ENCODE peak calls at places on chromosomes 6 and 20, in four cellular contexts. One of them, this sample, is unnamed.

GRCh38 chr6:157267109-157267611 is 56.2 kb downstream of the TMEM242 start:
- DNase-seq in tibial nerve: no peak
- DNase-seq in pancreas: no peak
- DNase-seq in mesenchymal stem cell: no peak
- DNase-seq in this sample: no peak

GRCh38 chr6:111646942-111647341 is 41.3 kb upstream of the TRAF3IP2 start:
- DNase-seq in tibial nerve: peak; percentile 48
- DNase-seq in pancreas: no peak
- DNase-seq in mesenchymal stem cell: no peak
- DNase-seq in this sample: peak; percentile 31

GRCh38 chr6:22631101-22631500 is 61.7 kb downstream of the HDGFL1 start:
- DNase-seq in tibial nerve: no peak
- DNase-seq in pancreas: no peak
- DNase-seq in mesenchymal stem cell: peak; percentile 32
- DNase-seq in this sample: peak; percentile 38

GRCh38 chr6:143346004-143346403 is 104.5 kb downstream of the ADAT2 start:
- DNase-seq in tibial nerve: no peak
- DNase-seq in pancreas: no peak
- DNase-seq in mesenchymal stem cell: no peak
- DNase-seq in this sample: no peak

GRCh38 chr6:161487694-161488093 is 213.8 kb upstream of the AGPAT4 start:
- DNase-seq in tibial nerve: no peak
- DNase-seq in pancreas: no peak
- DNase-seq in mesenchymal stem cell: no peak
- DNase-seq in this sample: no peak

GRCh38 chr20:3563548-3564177 is 92.8 kb downstream of the ATRN start:
- DNase-seq in tibial nerve: peak; percentile 41
- DNase-seq in pancreas: peak; percentile 12
- DNase-seq in mesenchymal stem cell: peak; percentile 50
- DNase-seq in this sample: peak; percentile 54

GRCh38 chr6:170575250-170575649 is 9.2 kb downstream of the PDCD2 start:
- DNase-seq in tibial nerve: no peak
- DNase-seq in pancreas: no peak
- DNase-seq in mesenchymal stem cell: peak; percentile 20
- DNase-seq in this sample: no peak

GRCh38 chr20:50193851-50194830 is 3.5 kb downstream of the CEBPB start:
- DNase-seq in tibial nerve: peak; percentile 48
- DNase-seq in pancreas: no peak
- DNase-seq in mesenchymal stem cell: peak; percentile 55
- DNase-seq in this sample: peak; percentile 9

GRCh38 chr20:1934162-1934561 is 39.0 kb downstream of the SIRPA start:
- DNase-seq in tibial nerve: peak; percentile 55
- DNase-seq in pancreas: no peak
- DNase-seq in mesenchymal stem cell: peak; percentile 74
- DNase-seq in this sample: no peak

GRCh38 chr6:100846276-100846675 is 34.9 kb downstream of the ASCC3 start:
- DNase-seq in tibial nerve: no peak
- DNase-seq in pancreas: no peak
- DNase-seq in mesenchymal stem cell: no peak
- DNase-seq in this sample: no peak

GRCh38 chr20:13397300-13397724 is 176.2 kb downstream of the ISM1 start:
- DNase-seq in tibial nerve: no peak
- DNase-seq in pancreas: no peak
- DNase-seq in mesenchymal stem cell: peak; percentile 7
- DNase-seq in this sample: peak; percentile 33

GRCh38 chr6:13523826-13524622 is 36.6 kb upstream of the GFOD1 start:
- DNase-seq in tibial nerve: no peak
- DNase-seq in pancreas: no peak
- DNase-seq in mesenchymal stem cell: no peak
- DNase-seq in this sample: no peak

GRCh38 chr6:157287247-157287850 is 36.0 kb downstream of the TMEM242 start:
- DNase-seq in tibial nerve: no peak
- DNase-seq in pancreas: no peak
- DNase-seq in mesenchymal stem cell: no peak
- DNase-seq in this sample: no peak

GRCh38 chr20:58984691-58985090 is 3.6 kb downstream of the NELFCD start:
- DNase-seq in tibial nerve: no peak
- DNase-seq in pancreas: no peak
- DNase-seq in mesenchymal stem cell: no peak
- DNase-seq in this sample: no peak

GRCh38 chr6:113457156-113457555 is 400.0 kb upstream of the MARCKS start:
- DNase-seq in tibial nerve: no peak
- DNase-seq in pancreas: no peak
- DNase-seq in mesenchymal stem cell: peak; percentile 98
- DNase-seq in this sample: peak; percentile 90

GRCh38 chr6:26155066-26155925 is 68.1 kb downstream of the HFE start:
- DNase-seq in tibial nerve: peak; percentile 71
- DNase-seq in pancreas: no peak
- DNase-seq in mesenchymal stem cell: peak; percentile 31
- DNase-seq in this sample: peak; percentile 50

GRCh38 chr6:167555836-167556235 is 230.9 kb downstream of the TTLL2 start:
- DNase-seq in tibial nerve: no peak
- DNase-seq in pancreas: no peak
- DNase-seq in mesenchymal stem cell: no peak
- DNase-seq in this sample: no peak
- H3K4me3 ChIP-seq in tibial nerve: no peak overlapping the region
- H3K4me3 ChIP-seq in pancreas: no peak overlapping the region
- H3K4me3 ChIP-seq in mesenchymal stem cell: no peak overlapping the region
- H3K4me3 ChIP-seq in this sample: no peak overlapping the region

GRCh38 chr20:18056174-18057105 is 1.3 kb downstream of the OVOL2 start:
- DNase-seq in tibial nerve: no peak
- DNase-seq in pancreas: peak; percentile 19
- DNase-seq in mesenchymal stem cell: peak; percentile 5
- DNase-seq in this sample: no peak
- H3K4me3 ChIP-seq in tibial nerve: peak overlapping the region; percentile 45
- H3K4me3 ChIP-seq in pancreas: peak overlapping the region; percentile 71
- H3K4me3 ChIP-seq in mesenchymal stem cell: peak overlapping the region; percentile 20
- H3K4me3 ChIP-seq in this sample: no peak overlapping the region

DNA sequence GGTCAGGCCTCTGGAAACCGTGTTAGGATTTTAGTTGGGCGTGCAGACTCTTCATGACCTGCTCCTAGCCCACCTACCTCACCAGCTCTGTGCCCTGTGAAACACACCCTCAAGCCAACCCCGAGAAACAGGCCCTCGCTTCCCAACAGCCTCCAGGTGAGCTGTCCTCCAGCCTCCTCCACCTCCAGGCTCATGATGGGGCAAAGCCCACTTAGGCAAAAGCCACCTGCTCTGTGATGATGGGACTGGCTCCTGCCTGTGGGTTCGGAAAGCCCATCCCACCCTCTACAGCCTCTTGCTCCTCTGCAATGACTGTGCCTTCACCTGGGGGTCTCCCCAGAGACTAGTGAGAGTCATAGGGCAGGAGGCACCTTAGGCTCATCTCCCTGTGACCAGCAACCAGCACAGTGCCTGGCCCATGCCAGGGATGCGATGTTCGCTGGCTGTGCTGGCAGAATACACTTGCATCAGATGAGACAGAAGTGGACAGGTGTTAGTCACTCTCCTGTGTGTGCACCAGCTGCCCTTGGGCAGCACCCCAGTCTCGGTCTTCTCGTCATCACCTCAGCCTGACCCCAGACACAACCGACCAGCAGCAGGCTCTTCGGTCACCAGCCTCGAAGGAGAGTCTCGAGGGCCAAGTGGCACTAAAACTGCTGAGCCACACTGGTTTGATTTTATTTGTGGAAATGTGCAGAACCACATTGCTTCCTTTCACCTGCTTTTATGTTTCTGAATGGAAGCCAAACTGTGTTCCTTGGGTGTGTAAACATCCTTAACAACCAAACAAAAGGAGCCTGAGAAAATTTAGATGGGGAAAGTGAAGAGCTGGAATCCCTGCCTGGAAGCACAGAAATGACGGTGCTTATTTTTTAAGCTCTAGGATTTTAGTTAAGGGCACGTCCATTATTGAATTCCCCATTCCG is 10.7 kb downstream of the PXDC1 start:
- DNase-seq in tibial nerve: no peak
- DNase-seq in pancreas: no peak
- DNase-seq in mesenchymal stem cell: no peak
- DNase-seq in this sample: no peak
- H3K4me3 ChIP-seq in tibial nerve: no peak overlapping the region
- H3K4me3 ChIP-seq in pancreas: no peak overlapping the region
- H3K4me3 ChIP-seq in mesenchymal stem cell: no peak overlapping the region
- H3K4me3 ChIP-seq in this sample: no peak overlapping the region

DNA sequence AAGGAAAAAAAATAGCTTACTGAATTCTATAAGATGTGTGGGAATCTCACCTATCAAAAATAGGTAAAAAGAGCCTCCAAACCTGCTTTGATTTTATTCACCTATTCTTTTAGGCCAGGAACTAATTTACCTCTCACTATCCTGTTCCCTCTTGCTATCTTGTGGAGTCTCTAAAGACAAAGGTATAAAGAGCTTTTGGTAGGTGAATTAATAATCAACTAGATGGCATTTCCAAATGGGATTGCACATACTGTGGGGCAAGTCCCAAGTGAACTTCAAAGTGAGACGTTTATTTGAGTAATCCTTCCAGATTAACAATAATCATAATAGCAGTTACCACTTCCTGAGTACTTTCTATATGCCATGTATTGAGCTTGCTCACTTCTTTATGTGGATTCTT is 2.8 kb downstream of the FAM8A1 start:
- DNase-seq in tibial nerve: no peak
- DNase-seq in pancreas: no peak
- DNase-seq in mesenchymal stem cell: no peak
- DNase-seq in this sample: no peak
- H3K4me3 ChIP-seq in tibial nerve: no peak overlapping the region
- H3K4me3 ChIP-seq in pancreas: peak overlapping the region; percentile 85
- H3K4me3 ChIP-seq in mesenchymal stem cell: no peak overlapping the region
- H3K4me3 ChIP-seq in this sample: no peak overlapping the region

GRCh38 chr20:22575737-22576136 is 8.6 kb downstream of the FOXA2 start:
- DNase-seq in tibial nerve: no peak
- DNase-seq in pancreas: no peak
- DNase-seq in mesenchymal stem cell: no peak
- DNase-seq in this sample: no peak

GRCh38 chr20:22576273-22576672 is 8.1 kb downstream of the FOXA2 start:
- DNase-seq in tibial nerve: no peak
- DNase-seq in pancreas: no peak
- DNase-seq in mesenchymal stem cell: no peak
- DNase-seq in this sample: no peak

GRCh38 chr20:22574545-22575086 is 9.8 kb downstream of the FOXA2 start:
- DNase-seq in tibial nerve: no peak
- DNase-seq in pancreas: peak; percentile 56
- DNase-seq in mesenchymal stem cell: no peak
- DNase-seq in this sample: no peak

GRCh38 chr20:22576733-22577514 is 7.4 kb downstream of the FOXA2 start:
- DNase-seq in tibial nerve: no peak
- DNase-seq in pancreas: no peak
- DNase-seq in mesenchymal stem cell: no peak
- DNase-seq in this sample: no peak

DNA sequence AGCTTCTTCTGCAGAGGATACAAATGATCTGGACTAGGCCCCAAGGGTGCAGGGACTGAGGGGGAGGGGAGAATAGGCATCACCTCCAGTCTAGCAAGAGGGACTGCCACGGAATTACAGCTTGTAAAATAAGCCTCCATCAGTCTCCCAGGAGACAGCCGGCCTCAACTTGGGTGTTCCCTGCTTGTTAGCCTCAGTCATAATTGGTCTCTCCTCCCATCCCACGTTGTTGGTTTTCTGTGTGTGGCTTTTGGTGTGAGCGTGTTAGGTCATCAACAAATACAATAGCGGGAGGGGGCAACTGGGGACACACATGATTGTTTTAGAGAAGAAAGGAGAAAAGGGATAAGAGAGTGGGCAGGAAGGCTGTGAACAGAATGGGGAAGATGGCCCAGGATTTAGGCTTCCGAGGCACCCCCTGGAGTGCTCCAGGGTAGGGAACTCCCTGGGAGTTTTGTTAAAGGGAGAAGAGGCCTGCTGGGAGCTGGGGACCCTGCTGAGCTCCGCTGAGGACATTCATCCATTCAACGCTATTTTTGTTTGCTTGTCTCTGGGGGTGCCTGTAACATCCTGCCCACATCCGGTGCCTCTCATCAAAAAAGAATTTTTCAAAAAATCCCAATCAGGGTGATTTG is 9.2 kb downstream of the FOXA2 start:
- DNase-seq in tibial nerve: no peak
- DNase-seq in pancreas: no peak
- DNase-seq in mesenchymal stem cell: no peak
- DNase-seq in this sample: no peak
- H3K4me3 ChIP-seq in tibial nerve: no peak overlapping the region
- H3K4me3 ChIP-seq in pancreas: peak overlapping the region; percentile 74
- H3K4me3 ChIP-seq in mesenchymal stem cell: no peak overlapping the region
- H3K4me3 ChIP-seq in this sample: no peak overlapping the region

This sample was measured in astrocyte of the spinal cord.